ENCODE peak calls at places on chromosomes 11 and 22, in six cellular contexts. One of them, this sample, is unnamed. For H3K27me3 and H3K4me1, the result is how much of the 10 kb centered on the place peaks cover.

GRCh38 chr11:43735115-43735514 is 54.6 kb downstream of the HSD17B12 start:
- DNase-seq in lower lobe of right lung: no peak
- DNase-seq in GM23338: no peak
- DNase-seq in CD4-positive, alpha-beta memory T cell: no peak
- DNase-seq in heart right ventricle: no peak
- DNase-seq in naive thymus-derived CD4-positive, alpha-beta T cell: no peak
- DNase-seq in this sample: no peak

GRCh38 chr11:4032097-4032496 is 62.5 kb upstream of the RRM1 start:
- DNase-seq in lower lobe of right lung: peak
- DNase-seq in GM23338: no peak
- DNase-seq in CD4-positive, alpha-beta memory T cell: no peak
- DNase-seq in heart right ventricle: no peak
- DNase-seq in naive thymus-derived CD4-positive, alpha-beta T cell: no peak
- DNase-seq in this sample: no peak

GRCh38 chr11:106961518-106961917 is 56.8 kb downstream of the GUCY1A2 start:
- DNase-seq in lower lobe of right lung: no peak
- DNase-seq in GM23338: no peak
- DNase-seq in CD4-positive, alpha-beta memory T cell: no peak
- DNase-seq in heart right ventricle: no peak
- DNase-seq in naive thymus-derived CD4-positive, alpha-beta T cell: no peak
- DNase-seq in this sample: peak

GRCh38 chr11:45748801-45749200 is 56.1 kb upstream of the SLC35C1 start:
- DNase-seq in lower lobe of right lung: no peak
- DNase-seq in GM23338: no peak
- DNase-seq in CD4-positive, alpha-beta memory T cell: no peak
- DNase-seq in heart right ventricle: no peak
- DNase-seq in naive thymus-derived CD4-positive, alpha-beta T cell: no peak
- DNase-seq in this sample: no peak

GRCh38 chr11:128859563-128860441 is 7.3 kb downstream of the KCNJ1 start:
- DNase-seq in lower lobe of right lung: peak
- DNase-seq in GM23338: peak
- DNase-seq in CD4-positive, alpha-beta memory T cell: peak
- DNase-seq in heart right ventricle: peak
- DNase-seq in naive thymus-derived CD4-positive, alpha-beta T cell: peak
- DNase-seq in this sample: peak

GRCh38 chr11:133842053-133842452 is 3.3 kb downstream of the SPATA19 start:
- DNase-seq in lower lobe of right lung: no peak
- DNase-seq in GM23338: no peak
- DNase-seq in CD4-positive, alpha-beta memory T cell: no peak
- DNase-seq in heart right ventricle: no peak
- DNase-seq in naive thymus-derived CD4-positive, alpha-beta T cell: no peak
- DNase-seq in this sample: no peak

GRCh38 chr22:46596819-46597218 is 23.4 kb upstream of the GRAMD4 start:
- DNase-seq in lower lobe of right lung: peak
- DNase-seq in GM23338: peak
- DNase-seq in CD4-positive, alpha-beta memory T cell: no peak
- DNase-seq in heart right ventricle: no peak
- DNase-seq in naive thymus-derived CD4-positive, alpha-beta T cell: no peak
- DNase-seq in this sample: no peak

GRCh38 chr22:45120931-45121330 is 42.8 kb upstream of the NUP50 start:
- DNase-seq in lower lobe of right lung: no peak
- DNase-seq in GM23338: no peak
- DNase-seq in CD4-positive, alpha-beta memory T cell: no peak
- DNase-seq in heart right ventricle: no peak
- DNase-seq in naive thymus-derived CD4-positive, alpha-beta T cell: no peak
- DNase-seq in this sample: no peak

GRCh38 chr11:64652586-64653387 is 61.8 kb downstream of the SLC22A12 start:
- DNase-seq in lower lobe of right lung: peak
- DNase-seq in GM23338: peak
- DNase-seq in CD4-positive, alpha-beta memory T cell: peak
- DNase-seq in heart right ventricle: peak
- DNase-seq in naive thymus-derived CD4-positive, alpha-beta T cell: peak
- DNase-seq in this sample: peak

GRCh38 chr11:15770798-15771414 is 585.4 kb downstream of the SOX6 start:
- DNase-seq in lower lobe of right lung: peak
- DNase-seq in GM23338: peak
- DNase-seq in CD4-positive, alpha-beta memory T cell: no peak
- DNase-seq in heart right ventricle: no peak
- DNase-seq in naive thymus-derived CD4-positive, alpha-beta T cell: no peak
- DNase-seq in this sample: peak

GRCh38 chr11:86978247-86978646 is 23.1 kb upstream of the FZD4 start:
- DNase-seq in lower lobe of right lung: no peak
- DNase-seq in GM23338: no peak
- DNase-seq in CD4-positive, alpha-beta memory T cell: no peak
- DNase-seq in heart right ventricle: no peak
- DNase-seq in naive thymus-derived CD4-positive, alpha-beta T cell: no peak
- DNase-seq in this sample: no peak

GRCh38 chr11:83156150-83156995 is 558 bp upstream of the PCF11 start:
- DNase-seq in lower lobe of right lung: peak
- DNase-seq in GM23338: peak
- DNase-seq in CD4-positive, alpha-beta memory T cell: peak
- DNase-seq in heart right ventricle: peak
- DNase-seq in naive thymus-derived CD4-positive, alpha-beta T cell: peak
- DNase-seq in this sample: peak

GRCh38 chr22:49906071-49906798 is 12.0 kb downstream of the ALG12 start:
- DNase-seq in lower lobe of right lung: no peak
- DNase-seq in GM23338: no peak
- DNase-seq in CD4-positive, alpha-beta memory T cell: no peak
- DNase-seq in heart right ventricle: no peak
- DNase-seq in naive thymus-derived CD4-positive, alpha-beta T cell: no peak
- DNase-seq in this sample: no peak

GRCh38 chr11:118241191-118242098 is 10.7 kb downstream of the MPZL3 start:
- DNase-seq in lower lobe of right lung: peak
- DNase-seq in GM23338: no peak
- DNase-seq in CD4-positive, alpha-beta memory T cell: peak
- DNase-seq in heart right ventricle: no peak
- DNase-seq in naive thymus-derived CD4-positive, alpha-beta T cell: peak
- DNase-seq in this sample: peak

GRCh38 chr22:36425977-36426523 is 38.3 kb upstream of the MYH9 start:
- DNase-seq in lower lobe of right lung: peak
- DNase-seq in GM23338: peak
- DNase-seq in CD4-positive, alpha-beta memory T cell: no peak
- DNase-seq in heart right ventricle: peak
- DNase-seq in naive thymus-derived CD4-positive, alpha-beta T cell: no peak
- DNase-seq in this sample: peak

GRCh38 chr22:48968201-48968959 is 859.3 kb downstream of the BRD1 start:
- DNase-seq in lower lobe of right lung: no peak
- DNase-seq in GM23338: no peak
- DNase-seq in CD4-positive, alpha-beta memory T cell: no peak
- DNase-seq in heart right ventricle: no peak
- DNase-seq in naive thymus-derived CD4-positive, alpha-beta T cell: peak
- DNase-seq in this sample: no peak

GRCh38 chr11:109405671-109406070 is 16.3 kb upstream of the C11orf87 start:
- DNase-seq in lower lobe of right lung: no peak
- DNase-seq in GM23338: no peak
- DNase-seq in CD4-positive, alpha-beta memory T cell: no peak
- DNase-seq in heart right ventricle: no peak
- DNase-seq in naive thymus-derived CD4-positive, alpha-beta T cell: no peak
- DNase-seq in this sample: peak

GRCh38 chr11:6401439-6401838 is 11.2 kb downstream of the SMPD1 start:
- DNase-seq in lower lobe of right lung: no peak
- DNase-seq in GM23338: no peak
- DNase-seq in CD4-positive, alpha-beta memory T cell: no peak
- DNase-seq in heart right ventricle: no peak
- DNase-seq in naive thymus-derived CD4-positive, alpha-beta T cell: no peak
- DNase-seq in this sample: no peak

GRCh38 chr22:50609599-50609998 is 9.0 kb downstream of the MAPK8IP2 start:
- DNase-seq in lower lobe of right lung: no peak
- DNase-seq in GM23338: no peak
- DNase-seq in CD4-positive, alpha-beta memory T cell: no peak
- DNase-seq in heart right ventricle: no peak
- DNase-seq in naive thymus-derived CD4-positive, alpha-beta T cell: no peak
- DNase-seq in this sample: no peak

GRCh38 chr11:88280673-88281316 is 56.7 kb downstream of the CTSC start:
- DNase-seq in lower lobe of right lung: no peak
- DNase-seq in GM23338: no peak
- DNase-seq in CD4-positive, alpha-beta memory T cell: no peak
- DNase-seq in heart right ventricle: no peak
- DNase-seq in naive thymus-derived CD4-positive, alpha-beta T cell: no peak
- DNase-seq in this sample: peak

GRCh38 chr22:36835903-36836302 is 19.1 kb upstream of the PVALB start:
- DNase-seq in lower lobe of right lung: no peak
- DNase-seq in GM23338: no peak
- DNase-seq in CD4-positive, alpha-beta memory T cell: no peak
- DNase-seq in heart right ventricle: no peak
- DNase-seq in naive thymus-derived CD4-positive, alpha-beta T cell: no peak
- DNase-seq in this sample: no peak

GRCh38 chr11:60942207-60942606 is 9.8 kb downstream of the SLC15A3 start:
- DNase-seq in lower lobe of right lung: no peak
- DNase-seq in GM23338: no peak
- DNase-seq in CD4-positive, alpha-beta memory T cell: no peak
- DNase-seq in heart right ventricle: no peak
- DNase-seq in naive thymus-derived CD4-positive, alpha-beta T cell: no peak
- DNase-seq in this sample: no peak

GRCh38 chr22:25081409-25081824 is 118.2 kb upstream of the CRYBB3 start:
- DNase-seq in lower lobe of right lung: no peak
- DNase-seq in GM23338: peak
- DNase-seq in CD4-positive, alpha-beta memory T cell: peak
- DNase-seq in heart right ventricle: no peak
- DNase-seq in naive thymus-derived CD4-positive, alpha-beta T cell: peak
- DNase-seq in this sample: peak

GRCh38 chr11:17978553-17979287 is 34.1 kb downstream of the SERGEF start:
- DNase-seq in lower lobe of right lung: no peak
- DNase-seq in GM23338: peak
- DNase-seq in CD4-positive, alpha-beta memory T cell: no peak
- DNase-seq in heart right ventricle: peak
- DNase-seq in naive thymus-derived CD4-positive, alpha-beta T cell: no peak
- DNase-seq in this sample: peak

GRCh38 chr11:26806209-26806608 is 84.3 kb upstream of the SLC5A12 start:
- DNase-seq in lower lobe of right lung: no peak
- DNase-seq in GM23338: no peak
- DNase-seq in CD4-positive, alpha-beta memory T cell: no peak
- DNase-seq in heart right ventricle: no peak
- DNase-seq in naive thymus-derived CD4-positive, alpha-beta T cell: no peak
- DNase-seq in this sample: peak

GRCh38 chr11:44622721-44623258 is 57.3 kb downstream of the CD82 start:
- DNase-seq in lower lobe of right lung: no peak
- DNase-seq in GM23338: no peak
- DNase-seq in CD4-positive, alpha-beta memory T cell: no peak
- DNase-seq in heart right ventricle: no peak
- DNase-seq in naive thymus-derived CD4-positive, alpha-beta T cell: no peak
- DNase-seq in this sample: no peak

GRCh38 chr11:74725701-74726100 is 5.5 kb downstream of the CHRDL2 start:
- DNase-seq in lower lobe of right lung: no peak
- DNase-seq in GM23338: no peak
- DNase-seq in CD4-positive, alpha-beta memory T cell: no peak
- DNase-seq in heart right ventricle: no peak
- DNase-seq in naive thymus-derived CD4-positive, alpha-beta T cell: no peak
- DNase-seq in this sample: peak
- H3K27me3 ChIP-seq in lower lobe of right lung: under half
- H3K27me3 ChIP-seq in GM23338: under half
- H3K27me3 ChIP-seq in CD4-positive, alpha-beta memory T cell: under half
- H3K27me3 ChIP-seq in heart right ventricle: under half
- H3K27me3 ChIP-seq in naive thymus-derived CD4-positive, alpha-beta T cell: under half
- H3K27me3 ChIP-seq in this sample: under half

GRCh38 chr11:76661835-76662434 is 8.6 kb downstream of the LRRC32 start:
- DNase-seq in lower lobe of right lung: no peak
- DNase-seq in GM23338: no peak
- DNase-seq in CD4-positive, alpha-beta memory T cell: no peak
- DNase-seq in heart right ventricle: no peak
- DNase-seq in naive thymus-derived CD4-positive, alpha-beta T cell: no peak
- DNase-seq in this sample: peak
- H3K4me1 ChIP-seq in lower lobe of right lung: under half
- H3K4me1 ChIP-seq in GM23338: under half
- H3K4me1 ChIP-seq in CD4-positive, alpha-beta memory T cell: under half
- H3K4me1 ChIP-seq in heart right ventricle: half or more
- H3K4me1 ChIP-seq in naive thymus-derived CD4-positive, alpha-beta T cell: under half
- H3K4me1 ChIP-seq in this sample: under half

DNA sequence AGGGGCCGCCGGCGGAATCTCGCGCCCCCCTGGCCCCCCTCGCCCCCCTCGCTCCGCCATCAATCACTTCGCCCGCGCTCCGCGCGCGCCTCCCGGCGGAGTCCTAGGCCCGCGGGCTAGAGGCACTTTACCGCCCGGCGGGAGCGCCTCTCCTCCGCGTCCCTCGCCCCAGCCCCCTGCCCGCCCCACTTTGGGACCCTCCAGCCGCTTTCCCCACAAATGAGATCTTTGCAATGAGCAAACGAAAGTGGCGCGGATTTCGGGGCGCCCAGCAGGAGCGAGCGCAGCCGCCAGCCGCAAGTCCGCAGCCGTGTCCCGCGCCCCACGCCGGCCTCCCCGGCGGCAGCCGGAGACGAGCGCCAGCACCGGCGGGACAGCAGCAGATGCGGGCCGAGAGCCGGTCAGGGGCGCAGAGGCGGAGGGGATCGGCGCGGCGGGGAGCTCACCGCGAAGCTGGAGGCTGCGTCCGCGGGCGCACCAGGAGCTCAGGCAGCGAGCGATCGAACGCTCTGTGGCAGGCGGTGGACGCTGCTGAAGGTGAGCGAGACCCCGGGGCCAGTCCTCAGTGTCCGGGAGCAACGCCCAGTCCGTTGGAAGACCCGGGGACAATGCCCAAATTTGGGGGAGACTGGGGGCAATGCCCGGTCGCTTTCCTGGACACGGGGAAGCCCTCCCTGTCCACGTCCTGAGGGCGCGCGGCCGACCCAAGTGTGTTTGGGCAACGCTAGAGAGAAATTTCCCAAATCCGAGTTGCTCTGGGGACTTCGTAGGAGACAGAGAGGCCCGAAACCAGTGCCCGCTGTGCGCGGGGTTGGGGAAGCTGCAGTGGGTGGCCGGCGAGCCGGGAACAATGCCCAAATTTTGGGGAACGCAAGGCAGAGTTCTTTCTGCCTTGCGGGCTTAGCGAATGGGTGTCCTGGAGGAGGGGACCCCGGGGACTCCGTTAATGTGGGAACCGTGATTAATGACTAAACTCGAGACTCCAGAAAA is 1.5 kb upstream of the IGF2 start:
- DNase-seq in lower lobe of right lung: peak
- DNase-seq in GM23338: peak
- DNase-seq in CD4-positive, alpha-beta memory T cell: no peak
- DNase-seq in heart right ventricle: peak
- DNase-seq in naive thymus-derived CD4-positive, alpha-beta T cell: no peak
- DNase-seq in this sample: no peak
- H3K27me3 ChIP-seq in lower lobe of right lung: half or more
- H3K27me3 ChIP-seq in GM23338: half or more
- H3K27me3 ChIP-seq in CD4-positive, alpha-beta memory T cell: under half
- H3K27me3 ChIP-seq in heart right ventricle: half or more
- H3K27me3 ChIP-seq in naive thymus-derived CD4-positive, alpha-beta T cell: under half
- H3K27me3 ChIP-seq in this sample: under half

GRCh38 chr22:33325232-33326004 is 267.2 kb upstream of the SYN3 start:
- DNase-seq in lower lobe of right lung: no peak
- DNase-seq in GM23338: no peak
- DNase-seq in CD4-positive, alpha-beta memory T cell: no peak
- DNase-seq in heart right ventricle: no peak
- DNase-seq in naive thymus-derived CD4-positive, alpha-beta T cell: no peak
- DNase-seq in this sample: no peak

GRCh38 chr22:33324228-33324627 is 266.0 kb upstream of the SYN3 start:
- DNase-seq in lower lobe of right lung: no peak
- DNase-seq in GM23338: no peak
- DNase-seq in CD4-positive, alpha-beta memory T cell: no peak
- DNase-seq in heart right ventricle: no peak
- DNase-seq in naive thymus-derived CD4-positive, alpha-beta T cell: no peak
- DNase-seq in this sample: no peak

GRCh38 chr22:33315954-33316353 is 257.8 kb upstream of the SYN3 start:
- DNase-seq in lower lobe of right lung: no peak
- DNase-seq in GM23338: no peak
- DNase-seq in CD4-positive, alpha-beta memory T cell: no peak
- DNase-seq in heart right ventricle: no peak
- DNase-seq in naive thymus-derived CD4-positive, alpha-beta T cell: no peak
- DNase-seq in this sample: no peak

GRCh38 chr22:33326540-33327295 is 268.5 kb upstream of the SYN3 start:
- DNase-seq in lower lobe of right lung: no peak
- DNase-seq in GM23338: no peak
- DNase-seq in CD4-positive, alpha-beta memory T cell: no peak
- DNase-seq in heart right ventricle: no peak
- DNase-seq in naive thymus-derived CD4-positive, alpha-beta T cell: no peak
- DNase-seq in this sample: peak

GRCh38 chr22:33321466-33321865 is 263.3 kb upstream of the SYN3 start:
- DNase-seq in lower lobe of right lung: no peak
- DNase-seq in GM23338: no peak
- DNase-seq in CD4-positive, alpha-beta memory T cell: no peak
- DNase-seq in heart right ventricle: no peak
- DNase-seq in naive thymus-derived CD4-positive, alpha-beta T cell: no peak
- DNase-seq in this sample: no peak
- H3K4me1 ChIP-seq in lower lobe of right lung: under half
- H3K4me1 ChIP-seq in GM23338: under half
- H3K4me1 ChIP-seq in CD4-positive, alpha-beta memory T cell: under half
- H3K4me1 ChIP-seq in heart right ventricle: under half
- H3K4me1 ChIP-seq in naive thymus-derived CD4-positive, alpha-beta T cell: under half
- H3K4me1 ChIP-seq in this sample: under half